ENCODE peak calls at places on chromosome 22, in eight cellular contexts. One of them, this sample, is unnamed.

GRCh38 chr22:50560034-50560433 is 2.7 kb downstream of the SYCE3 start:
- DNase-seq in spleen: no peak
- DNase-seq in brain microvascular endothelial cell: no peak
- DNase-seq in mammary epithelial cell: peak; percentile 21
- DNase-seq in testis: no peak
- DNase-seq in AG04450: no peak
- DNase-seq in osteoblast: no peak
- DNase-seq in kidney: no peak
- DNase-seq in this sample: no peak

GRCh38 chr22:40203568-40203967 is 25.8 kb downstream of the TNRC6B start:
- DNase-seq in kidney: no peak
- DNase-seq in mammary epithelial cell: no peak
- DNase-seq in spleen: no peak
- DNase-seq in AG04450: no peak
- DNase-seq in testis: no peak
- DNase-seq in brain microvascular endothelial cell: no peak
- DNase-seq in osteoblast: peak; percentile 62
- DNase-seq in this sample: peak; percentile 34

GRCh38 chr22:45271667-45272188 is 13.0 kb upstream of the UPK3A start:
- DNase-seq in spleen: no peak
- DNase-seq in AG04450: no peak
- DNase-seq in brain microvascular endothelial cell: no peak
- DNase-seq in osteoblast: no peak
- DNase-seq in mammary epithelial cell: no peak
- DNase-seq in kidney: peak; percentile 90
- DNase-seq in testis: peak; percentile 65
- DNase-seq in this sample: peak; percentile 67

GRCh38 chr22:44676441-44677298 is 25.3 kb upstream of the PRR5 start:
- DNase-seq in testis: no peak
- DNase-seq in spleen: no peak
- DNase-seq in kidney: peak; percentile 68
- DNase-seq in mammary epithelial cell: no peak
- DNase-seq in osteoblast: peak; percentile 48
- DNase-seq in brain microvascular endothelial cell: no peak
- DNase-seq in AG04450: no peak
- DNase-seq in this sample: no peak

GRCh38 chr22:49626361-49627216 is 201.1 kb downstream of the BRD1 start:
- DNase-seq in AG04450: no peak
- DNase-seq in mammary epithelial cell: no peak
- DNase-seq in brain microvascular endothelial cell: no peak
- DNase-seq in testis: no peak
- DNase-seq in osteoblast: peak; percentile 83
- DNase-seq in spleen: peak; percentile 64
- DNase-seq in kidney: peak; percentile 64
- DNase-seq in this sample: no peak

GRCh38 chr22:46119729-46120419 is 30.5 kb upstream of the PPARA start:
- DNase-seq in AG04450: peak; percentile 46
- DNase-seq in mammary epithelial cell: no peak
- DNase-seq in testis: peak; percentile 91
- DNase-seq in osteoblast: peak; percentile 98
- DNase-seq in brain microvascular endothelial cell: peak; percentile 54
- DNase-seq in spleen: no peak
- DNase-seq in kidney: peak; percentile 90
- DNase-seq in this sample: peak; percentile 92

GRCh38 chr22:28497188-28497587 is 182.5 kb downstream of the TTC28 start:
- DNase-seq in kidney: no peak
- DNase-seq in brain microvascular endothelial cell: no peak
- DNase-seq in spleen: no peak
- DNase-seq in AG04450: no peak
- DNase-seq in testis: no peak
- DNase-seq in mammary epithelial cell: no peak
- DNase-seq in osteoblast: no peak
- DNase-seq in this sample: peak; percentile 12

GRCh38 chr22:49271831-49272230 is 555.8 kb downstream of the BRD1 start:
- DNase-seq in osteoblast: no peak
- DNase-seq in brain microvascular endothelial cell: no peak
- DNase-seq in mammary epithelial cell: no peak
- DNase-seq in testis: no peak
- DNase-seq in AG04450: no peak
- DNase-seq in kidney: no peak
- DNase-seq in spleen: peak; percentile 16
- DNase-seq in this sample: no peak

GRCh38 chr22:43114958-43115357 is 4.4 kb downstream of the BIK start:
- DNase-seq in mammary epithelial cell: no peak
- DNase-seq in kidney: no peak
- DNase-seq in spleen: no peak
- DNase-seq in testis: no peak
- DNase-seq in osteoblast: no peak
- DNase-seq in AG04450: no peak
- DNase-seq in brain microvascular endothelial cell: no peak
- DNase-seq in this sample: no peak

GRCh38 chr22:43116932-43117331 is 6.4 kb downstream of the BIK start:
- DNase-seq in mammary epithelial cell: no peak
- DNase-seq in brain microvascular endothelial cell: no peak
- DNase-seq in testis: no peak
- DNase-seq in osteoblast: no peak
- DNase-seq in AG04450: no peak
- DNase-seq in spleen: no peak
- DNase-seq in kidney: no peak
- DNase-seq in this sample: no peak

GRCh38 chr22:43110444-43110926 is at the start of gene BIK:
- DNase-seq in spleen: peak; percentile 84
- DNase-seq in osteoblast: peak; percentile 85
- DNase-seq in mammary epithelial cell: peak; percentile 37
- DNase-seq in brain microvascular endothelial cell: no peak
- DNase-seq in kidney: peak; percentile 83
- DNase-seq in testis: peak; percentile 75
- DNase-seq in AG04450: no peak
- DNase-seq in this sample: peak; percentile 27

GRCh38 chr22:43110927-43111623 is 525 bp downstream of the BIK start:
- DNase-seq in kidney: no peak
- DNase-seq in AG04450: no peak
- DNase-seq in testis: peak; percentile 25
- DNase-seq in mammary epithelial cell: peak; percentile 33
- DNase-seq in spleen: peak; percentile 84
- DNase-seq in osteoblast: peak; percentile 83
- DNase-seq in brain microvascular endothelial cell: no peak
- DNase-seq in this sample: no peak

GRCh38 chr22:43113516-43114251 is 3.1 kb downstream of the BIK start:
- DNase-seq in mammary epithelial cell: no peak
- DNase-seq in brain microvascular endothelial cell: no peak
- DNase-seq in testis: no peak
- DNase-seq in spleen: no peak
- DNase-seq in AG04450: no peak
- DNase-seq in kidney: no peak
- DNase-seq in osteoblast: no peak
- DNase-seq in this sample: no peak
- H3K27ac ChIP-seq in mammary epithelial cell: no peak overlapping the region
- H3K27ac ChIP-seq in brain microvascular endothelial cell: no peak overlapping the region
- H3K27ac ChIP-seq in testis: no peak overlapping the region
- H3K27ac ChIP-seq in spleen: no peak overlapping the region
- H3K27ac ChIP-seq in AG04450: no peak overlapping the region
- H3K27ac ChIP-seq in kidney: no peak overlapping the region
- H3K27ac ChIP-seq in osteoblast: no peak overlapping the region
- H3K27ac ChIP-seq in this sample: no peak overlapping the region

GRCh38 chr22:25111579-25112517 is 87.8 kb upstream of the CRYBB3 start:
- DNase-seq in mammary epithelial cell: no peak
- DNase-seq in spleen: no peak
- DNase-seq in brain microvascular endothelial cell: no peak
- DNase-seq in AG04450: no peak
- DNase-seq in kidney: peak; percentile 86
- DNase-seq in testis: peak; percentile 45
- DNase-seq in osteoblast: peak; percentile 83
- DNase-seq in this sample: no peak
- TF ChIP-seq CTCF in mammary epithelial cell: no peak
- TF ChIP-seq CTCF in spleen: peak; percentile 15
- TF ChIP-seq CTCF in brain microvascular endothelial cell: no peak
- TF ChIP-seq CTCF in AG04450: no peak
- TF ChIP-seq CTCF in kidney: no peak
- TF ChIP-seq CTCF in testis: no peak
- TF ChIP-seq CTCF in osteoblast: no peak
- TF ChIP-seq CTCF in this sample: no peak

GRCh38 chr22:38454361-38455062 is 487 bp downstream of the KCNJ4 start:
- DNase-seq in brain microvascular endothelial cell: no peak
- DNase-seq in AG04450: no peak
- DNase-seq in spleen: no peak
- DNase-seq in osteoblast: peak; percentile 85
- DNase-seq in mammary epithelial cell: no peak
- DNase-seq in kidney: peak; percentile 75
- DNase-seq in testis: no peak
- DNase-seq in this sample: no peak

GRCh38 chr22:38455530-38456271 is 702 bp upstream of the KCNJ4 start:
- DNase-seq in mammary epithelial cell: no peak
- DNase-seq in brain microvascular endothelial cell: no peak
- DNase-seq in osteoblast: peak; percentile 96
- DNase-seq in kidney: peak; percentile 73
- DNase-seq in spleen: no peak
- DNase-seq in testis: peak; percentile 59
- DNase-seq in AG04450: no peak
- DNase-seq in this sample: peak; percentile 39

GRCh38 chr22:38455063-38455529 is at the start of gene KCNJ4:
- DNase-seq in mammary epithelial cell: no peak
- DNase-seq in osteoblast: peak; percentile 69
- DNase-seq in AG04450: no peak
- DNase-seq in brain microvascular endothelial cell: no peak
- DNase-seq in kidney: no peak
- DNase-seq in spleen: no peak
- DNase-seq in testis: no peak
- DNase-seq in this sample: no peak

GRCh38 chr22:38456841-38457699 is 2.1 kb upstream of the KCNJ4 start:
- DNase-seq in AG04450: no peak
- DNase-seq in brain microvascular endothelial cell: no peak
- DNase-seq in testis: peak; percentile 51
- DNase-seq in spleen: no peak
- DNase-seq in kidney: no peak
- DNase-seq in osteoblast: peak; percentile 67
- DNase-seq in mammary epithelial cell: no peak
- DNase-seq in this sample: no peak

GRCh38 chr22:38456272-38456837 is 1.4 kb upstream of the KCNJ4 start:
- DNase-seq in osteoblast: peak; percentile 80
- DNase-seq in brain microvascular endothelial cell: no peak
- DNase-seq in spleen: no peak
- DNase-seq in kidney: no peak
- DNase-seq in testis: no peak
- DNase-seq in mammary epithelial cell: no peak
- DNase-seq in AG04450: no peak
- DNase-seq in this sample: no peak
- H3K27ac ChIP-seq in osteoblast: no peak overlapping the region
- H3K27ac ChIP-seq in brain microvascular endothelial cell: no peak overlapping the region
- H3K27ac ChIP-seq in spleen: no peak overlapping the region
- H3K27ac ChIP-seq in kidney: no peak overlapping the region
- H3K27ac ChIP-seq in testis: no peak overlapping the region
- H3K27ac ChIP-seq in mammary epithelial cell: no peak overlapping the region
- H3K27ac ChIP-seq in AG04450: no peak overlapping the region
- H3K27ac ChIP-seq in this sample: no peak overlapping the region

GRCh38 chr22:22591348-22592299 is 32.6 kb upstream of the PRAME start:
- DNase-seq in kidney: no peak
- DNase-seq in osteoblast: no peak
- DNase-seq in AG04450: no peak
- DNase-seq in testis: no peak
- DNase-seq in brain microvascular endothelial cell: no peak
- DNase-seq in mammary epithelial cell: no peak
- DNase-seq in spleen: no peak
- DNase-seq in this sample: no peak
- TF ChIP-seq CTCF in kidney: no peak
- TF ChIP-seq CTCF in osteoblast: peak; percentile 14
- TF ChIP-seq CTCF in AG04450: no peak
- TF ChIP-seq CTCF in testis: peak; percentile 23
- TF ChIP-seq CTCF in brain microvascular endothelial cell: peak; percentile 20
- TF ChIP-seq CTCF in mammary epithelial cell: no peak
- TF ChIP-seq CTCF in spleen: no peak
- TF ChIP-seq CTCF in this sample: peak; percentile 19

GRCh38 chr22:35740616-35741015 is 22.9 kb downstream of the APOL5 start:
- DNase-seq in osteoblast: no peak
- DNase-seq in AG04450: no peak
- DNase-seq in kidney: no peak
- DNase-seq in mammary epithelial cell: no peak
- DNase-seq in testis: no peak
- DNase-seq in spleen: no peak
- DNase-seq in brain microvascular endothelial cell: no peak
- DNase-seq in this sample: no peak
- H3K27ac ChIP-seq in osteoblast: no peak overlapping the region
- H3K27ac ChIP-seq in AG04450: no peak overlapping the region
- H3K27ac ChIP-seq in kidney: no peak overlapping the region
- H3K27ac ChIP-seq in mammary epithelial cell: no peak overlapping the region
- H3K27ac ChIP-seq in testis: no peak overlapping the region
- H3K27ac ChIP-seq in spleen: no peak overlapping the region
- H3K27ac ChIP-seq in brain microvascular endothelial cell: no peak overlapping the region
- H3K27ac ChIP-seq in this sample: no peak overlapping the region

GRCh38 chr22:36384766-36385400 is 2.9 kb downstream of the MYH9 start:
- DNase-seq in spleen: no peak
- DNase-seq in AG04450: no peak
- DNase-seq in mammary epithelial cell: no peak
- DNase-seq in osteoblast: peak; percentile 87
- DNase-seq in brain microvascular endothelial cell: no peak
- DNase-seq in testis: no peak
- DNase-seq in kidney: no peak
- DNase-seq in this sample: peak; percentile 60
- TF ChIP-seq CTCF in spleen: peak; percentile 27
- TF ChIP-seq CTCF in AG04450: peak; percentile 4
- TF ChIP-seq CTCF in mammary epithelial cell: no peak
- TF ChIP-seq CTCF in osteoblast: no peak
- TF ChIP-seq CTCF in brain microvascular endothelial cell: peak; percentile 14
- TF ChIP-seq CTCF in testis: no peak
- TF ChIP-seq CTCF in kidney: no peak
- TF ChIP-seq CTCF in this sample: no peak